ENCODE peak calls at places on chromosomes 4 and X, in ten cellular contexts. One of them, this sample, is unnamed.

GRCh38 chrX:152926923-152927322 is 29.1 kb downstream of the ZNF185 start:
- DNase-seq in GM12865: no peak
- DNase-seq in activated CD8-positive, alpha-beta T cell treated with anti-CD3 and anti-CD28 coated beads, Interleukin-2, amount 10 ng/mL, durations not matched to agents 7 days and 5 days: no peak
- DNase-seq in NCI-H1105 treated with DMSO at 0.1 percent for 48 hours: no peak
- DNase-seq in dermis blood vessel endothelial cell: no peak
- DNase-seq in cardiac muscle cell: no peak
- DNase-seq in adrenal gland: no peak
- DNase-seq in ACHN: no peak
- DNase-seq in neural crest cell: no peak
- DNase-seq in stomach: no peak
- DNase-seq in this sample: no peak

GRCh38 chrX:136143714-136144113 is 3.6 kb upstream of the FHL1 start:
- DNase-seq in GM12865: no peak
- DNase-seq in activated CD8-positive, alpha-beta T cell treated with anti-CD3 and anti-CD28 coated beads, Interleukin-2, amount 10 ng/mL, durations not matched to agents 7 days and 5 days: peak
- DNase-seq in NCI-H1105 treated with DMSO at 0.1 percent for 48 hours: no peak
- DNase-seq in dermis blood vessel endothelial cell: peak
- DNase-seq in cardiac muscle cell: no peak
- DNase-seq in adrenal gland: no peak
- DNase-seq in ACHN: no peak
- DNase-seq in neural crest cell: no peak
- DNase-seq in stomach: no peak
- DNase-seq in this sample: no peak

GRCh38 chr4:53920116-53920515 is 144.3 kb downstream of the CHIC2 start:
- DNase-seq in GM12865: no peak
- DNase-seq in activated CD8-positive, alpha-beta T cell treated with anti-CD3 and anti-CD28 coated beads, Interleukin-2, amount 10 ng/mL, durations not matched to agents 7 days and 5 days: no peak
- DNase-seq in NCI-H1105 treated with DMSO at 0.1 percent for 48 hours: no peak
- DNase-seq in dermis blood vessel endothelial cell: peak
- DNase-seq in cardiac muscle cell: no peak
- DNase-seq in adrenal gland: no peak
- DNase-seq in ACHN: no peak
- DNase-seq in neural crest cell: no peak
- DNase-seq in stomach: no peak
- DNase-seq in this sample: no peak

GRCh38 chrX:15679246-15679645 is 14.6 kb upstream of the CLTRN start:
- DNase-seq in GM12865: no peak
- DNase-seq in activated CD8-positive, alpha-beta T cell treated with anti-CD3 and anti-CD28 coated beads, Interleukin-2, amount 10 ng/mL, durations not matched to agents 7 days and 5 days: no peak
- DNase-seq in NCI-H1105 treated with DMSO at 0.1 percent for 48 hours: no peak
- DNase-seq in dermis blood vessel endothelial cell: no peak
- DNase-seq in cardiac muscle cell: peak
- DNase-seq in adrenal gland: no peak
- DNase-seq in ACHN: no peak
- DNase-seq in neural crest cell: no peak
- DNase-seq in stomach: no peak
- DNase-seq in this sample: no peak

GRCh38 chr4:24321637-24322036 is 262.7 kb downstream of the DHX15 start:
- DNase-seq in GM12865: no peak
- DNase-seq in activated CD8-positive, alpha-beta T cell treated with anti-CD3 and anti-CD28 coated beads, Interleukin-2, amount 10 ng/mL, durations not matched to agents 7 days and 5 days: no peak
- DNase-seq in NCI-H1105 treated with DMSO at 0.1 percent for 48 hours: no peak
- DNase-seq in dermis blood vessel endothelial cell: no peak
- DNase-seq in cardiac muscle cell: no peak
- DNase-seq in adrenal gland: no peak
- DNase-seq in ACHN: no peak
- DNase-seq in neural crest cell: no peak
- DNase-seq in stomach: no peak
- DNase-seq in this sample: no peak

GRCh38 chr4:165301833-165302232 is 25.6 kb upstream of the MSMO1 start:
- DNase-seq in GM12865: peak
- DNase-seq in activated CD8-positive, alpha-beta T cell treated with anti-CD3 and anti-CD28 coated beads, Interleukin-2, amount 10 ng/mL, durations not matched to agents 7 days and 5 days: no peak
- DNase-seq in NCI-H1105 treated with DMSO at 0.1 percent for 48 hours: no peak
- DNase-seq in dermis blood vessel endothelial cell: peak
- DNase-seq in cardiac muscle cell: peak
- DNase-seq in adrenal gland: no peak
- DNase-seq in ACHN: peak
- DNase-seq in neural crest cell: no peak
- DNase-seq in stomach: no peak
- DNase-seq in this sample: no peak

GRCh38 chr4:106062452-106062875 is 167.2 kb downstream of the NPNT start:
- DNase-seq in GM12865: no peak
- DNase-seq in activated CD8-positive, alpha-beta T cell treated with anti-CD3 and anti-CD28 coated beads, Interleukin-2, amount 10 ng/mL, durations not matched to agents 7 days and 5 days: no peak
- DNase-seq in NCI-H1105 treated with DMSO at 0.1 percent for 48 hours: no peak
- DNase-seq in dermis blood vessel endothelial cell: peak
- DNase-seq in cardiac muscle cell: peak
- DNase-seq in adrenal gland: no peak
- DNase-seq in ACHN: peak
- DNase-seq in neural crest cell: no peak
- DNase-seq in stomach: no peak
- DNase-seq in this sample: no peak

GRCh38 chrX:68932611-68933010 is 103.8 kb downstream of the EFNB1 start:
- DNase-seq in GM12865: no peak
- DNase-seq in activated CD8-positive, alpha-beta T cell treated with anti-CD3 and anti-CD28 coated beads, Interleukin-2, amount 10 ng/mL, durations not matched to agents 7 days and 5 days: no peak
- DNase-seq in NCI-H1105 treated with DMSO at 0.1 percent for 48 hours: no peak
- DNase-seq in dermis blood vessel endothelial cell: peak
- DNase-seq in cardiac muscle cell: peak
- DNase-seq in adrenal gland: no peak
- DNase-seq in ACHN: no peak
- DNase-seq in neural crest cell: no peak
- DNase-seq in stomach: no peak
- DNase-seq in this sample: no peak

GRCh38 chr4:38831653-38832052 is 25.0 kb downstream of the TLR6 start:
- DNase-seq in GM12865: no peak
- DNase-seq in activated CD8-positive, alpha-beta T cell treated with anti-CD3 and anti-CD28 coated beads, Interleukin-2, amount 10 ng/mL, durations not matched to agents 7 days and 5 days: no peak
- DNase-seq in NCI-H1105 treated with DMSO at 0.1 percent for 48 hours: no peak
- DNase-seq in dermis blood vessel endothelial cell: no peak
- DNase-seq in cardiac muscle cell: peak
- DNase-seq in adrenal gland: no peak
- DNase-seq in ACHN: no peak
- DNase-seq in neural crest cell: no peak
- DNase-seq in stomach: no peak
- DNase-seq in this sample: no peak

GRCh38 chr4:168621806-168622589 is 125.1 kb downstream of the PALLD start:
- DNase-seq in GM12865: no peak
- DNase-seq in activated CD8-positive, alpha-beta T cell treated with anti-CD3 and anti-CD28 coated beads, Interleukin-2, amount 10 ng/mL, durations not matched to agents 7 days and 5 days: no peak
- DNase-seq in NCI-H1105 treated with DMSO at 0.1 percent for 48 hours: no peak
- DNase-seq in dermis blood vessel endothelial cell: no peak
- DNase-seq in cardiac muscle cell: peak
- DNase-seq in adrenal gland: no peak
- DNase-seq in ACHN: no peak
- DNase-seq in neural crest cell: no peak
- DNase-seq in stomach: no peak
- DNase-seq in this sample: no peak

GRCh38 chr4:13441506-13441905 is 42.6 kb downstream of the RAB28 start:
- DNase-seq in GM12865: no peak
- DNase-seq in activated CD8-positive, alpha-beta T cell treated with anti-CD3 and anti-CD28 coated beads, Interleukin-2, amount 10 ng/mL, durations not matched to agents 7 days and 5 days: no peak
- DNase-seq in NCI-H1105 treated with DMSO at 0.1 percent for 48 hours: no peak
- DNase-seq in dermis blood vessel endothelial cell: no peak
- DNase-seq in cardiac muscle cell: no peak
- DNase-seq in adrenal gland: no peak
- DNase-seq in ACHN: peak
- DNase-seq in neural crest cell: no peak
- DNase-seq in stomach: no peak
- DNase-seq in this sample: no peak